ENCODE peak calls at places on chromosome 14, in four cellular contexts. N is SJCRH30; W is stimulated activated CD4-positive, alpha-beta T cell treated with anti-CD3 and anti-CD28 coated beads, TNF-alpha, amount 100 ng/mL, for 1 hour; B is stimulated activated CD8-positive, alpha-beta memory T cell treated with anti-CD3 and anti-CD28 coated beads, Interleukin-15, amount 100 ng/mL, for 24 hours. C is an unnamed sample.

GRCh38 chr14:28143340-28143739 is 623.2 kb upstream of the FOXG1 start:
- DNase-seq in N (no peak), W (no peak), B (no peak), C (no peak)

GRCh38 chr14:65321370-65321875 is 91.1 kb upstream of the FUT8 start:
- DNase-seq in N (peak), W (no peak), B (no peak), C (no peak)

GRCh38 chr14:23436327-23437141 is 1.1 kb upstream of the MYH7 start:
- DNase-seq in N (peak), W (no peak), B (no peak), C (no peak)

GRCh38 chr14:77126074-77126325 is 15.6 kb downstream of the ZDHHC22 start:
- DNase-seq in N (no peak), W (no peak), B (no peak), C (no peak)

GRCh38 chr14:83706555-83706954 is 1823.4 kb upstream of the FLRT2 start:
- DNase-seq in N (peak), W (no peak), B (no peak), C (peak)

GRCh38 chr14:68307769-68308168 is 485.1 kb downstream of the ZFP36L1 start:
- DNase-seq in N (no peak), W (no peak), B (no peak), C (no peak)

GRCh38 chr14:33675415-33676130 is 275.3 kb downstream of the EGLN3 start:
- DNase-seq in N (no peak), W (no peak), B (no peak), C (no peak)

GRCh38 chr14:58141893-58142292 is 10.1 kb downstream of the ARMH4 start:
- DNase-seq in N (no peak), W (no peak), B (no peak), C (no peak)

GRCh38 chr14:67934087-67934486 is 114.5 kb downstream of the RAD51B start:
- DNase-seq in N (peak), W (no peak), B (no peak), C (peak)